ENCODE peak calls at places on chromosome 3, in six cellular contexts. One of them, this sample, is unnamed.

GRCh38 chr3:132593950-132594328 is 3.1 kb upstream of the ACKR4 start:
- DNase-seq in H9: no peak
- DNase-seq in neuronal stem cell: no peak
- DNase-seq in H1: no peak
- DNase-seq in mesenchymal stem cell: peak
- DNase-seq in trophoblast cell: peak
- DNase-seq in this sample: peak

GRCh38 chr3:150861851-150862250 is 43.4 kb downstream of the MINDY4B start:
- DNase-seq in H9: no peak
- DNase-seq in neuronal stem cell: no peak
- DNase-seq in H1: no peak
- DNase-seq in mesenchymal stem cell: no peak
- DNase-seq in trophoblast cell: no peak
- DNase-seq in this sample: no peak

GRCh38 chr3:188881954-188882641 is 289.7 kb upstream of the TPRG1 start:
- DNase-seq in H9: no peak
- DNase-seq in neuronal stem cell: no peak
- DNase-seq in H1: no peak
- DNase-seq in mesenchymal stem cell: peak
- DNase-seq in trophoblast cell: peak
- DNase-seq in this sample: peak

GRCh38 chr3:17110665-17111396 is 226.1 kb downstream of the PLCL2 start:
- DNase-seq in H9: no peak
- DNase-seq in neuronal stem cell: no peak
- DNase-seq in H1: peak
- DNase-seq in mesenchymal stem cell: no peak
- DNase-seq in trophoblast cell: no peak
- DNase-seq in this sample: no peak

GRCh38 chr3:123120546-123120945 is 53.7 kb downstream of the PDIA5 start:
- DNase-seq in H9: no peak
- DNase-seq in neuronal stem cell: no peak
- DNase-seq in H1: no peak
- DNase-seq in mesenchymal stem cell: no peak
- DNase-seq in trophoblast cell: no peak
- DNase-seq in this sample: no peak

GRCh38 chr3:184977796-184978195 is 165.8 kb downstream of the VPS8 start:
- DNase-seq in H9: no peak
- DNase-seq in neuronal stem cell: no peak
- DNase-seq in H1: no peak
- DNase-seq in mesenchymal stem cell: no peak
- DNase-seq in trophoblast cell: no peak
- DNase-seq in this sample: no peak

GRCh38 chr3:148128136-148128535 is 569.6 kb upstream of the AGTR1 start:
- DNase-seq in H9: peak
- DNase-seq in neuronal stem cell: no peak
- DNase-seq in H1: no peak
- DNase-seq in mesenchymal stem cell: no peak
- DNase-seq in trophoblast cell: no peak
- DNase-seq in this sample: no peak

GRCh38 chr3:182597621-182598041 is 195.7 kb upstream of the ATP11B start:
- DNase-seq in H9: no peak
- DNase-seq in neuronal stem cell: no peak
- DNase-seq in H1: no peak
- DNase-seq in mesenchymal stem cell: no peak
- DNase-seq in trophoblast cell: peak
- DNase-seq in this sample: no peak

GRCh38 chr3:116103868-116104530 is 341.3 kb downstream of the LSAMP start:
- DNase-seq in H9: no peak
- DNase-seq in neuronal stem cell: no peak
- DNase-seq in H1: no peak
- DNase-seq in mesenchymal stem cell: no peak
- DNase-seq in trophoblast cell: no peak
- DNase-seq in this sample: no peak

GRCh38 chr3:48410205-48411040 is 19.5 kb downstream of the PLXNB1 start:
- DNase-seq in H9: no peak
- DNase-seq in neuronal stem cell: no peak
- DNase-seq in H1: no peak
- DNase-seq in mesenchymal stem cell: no peak
- DNase-seq in trophoblast cell: no peak
- DNase-seq in this sample: no peak

GRCh38 chr3:27022096-27022761 is 347.0 kb downstream of the NEK10 start:
- DNase-seq in H9: peak
- DNase-seq in neuronal stem cell: no peak
- DNase-seq in H1: no peak
- DNase-seq in mesenchymal stem cell: no peak
- DNase-seq in trophoblast cell: no peak
- DNase-seq in this sample: no peak

GRCh38 chr3:149180057-149180573 is 41.5 kb downstream of the CP start:
- DNase-seq in H9: no peak
- DNase-seq in neuronal stem cell: no peak
- DNase-seq in H1: no peak
- DNase-seq in mesenchymal stem cell: peak
- DNase-seq in trophoblast cell: peak
- DNase-seq in this sample: peak

GRCh38 chr3:126474498-126475410 is 937 bp downstream of the ZXDC start:
- DNase-seq in H9: no peak
- DNase-seq in neuronal stem cell: peak
- DNase-seq in H1: peak
- DNase-seq in mesenchymal stem cell: peak
- DNase-seq in trophoblast cell: peak
- DNase-seq in this sample: peak

GRCh38 chr3:41652931-41653330 is 309.0 kb downstream of the ULK4 start:
- DNase-seq in H9: no peak
- DNase-seq in neuronal stem cell: no peak
- DNase-seq in H1: no peak
- DNase-seq in mesenchymal stem cell: no peak
- DNase-seq in trophoblast cell: peak
- DNase-seq in this sample: peak

GRCh38 chr3:6179761-6180160 is 681.2 kb upstream of the GRM7 start:
- DNase-seq in H9: no peak
- DNase-seq in neuronal stem cell: no peak
- DNase-seq in H1: no peak
- DNase-seq in mesenchymal stem cell: peak
- DNase-seq in trophoblast cell: no peak
- DNase-seq in this sample: no peak

GRCh38 chr3:194658477-194659242 is 13.3 kb downstream of the LSG1 start:
- DNase-seq in H9: no peak
- DNase-seq in neuronal stem cell: no peak
- DNase-seq in H1: no peak
- DNase-seq in mesenchymal stem cell: no peak
- DNase-seq in trophoblast cell: no peak
- DNase-seq in this sample: no peak

GRCh38 chr3:44104668-44105321 is 136.9 kb upstream of the TOPAZ1 start:
- DNase-seq in H9: no peak
- DNase-seq in neuronal stem cell: no peak
- DNase-seq in H1: no peak
- DNase-seq in mesenchymal stem cell: peak
- DNase-seq in trophoblast cell: peak
- DNase-seq in this sample: peak

GRCh38 chr3:73378207-73378606 is 246.5 kb downstream of the PDZRN3 start:
- DNase-seq in H9: no peak
- DNase-seq in neuronal stem cell: no peak
- DNase-seq in H1: no peak
- DNase-seq in mesenchymal stem cell: no peak
- DNase-seq in trophoblast cell: no peak
- DNase-seq in this sample: no peak

GRCh38 chr3:65685621-65686020 is 353.1 kb downstream of the MAGI1 start:
- DNase-seq in H9: no peak
- DNase-seq in neuronal stem cell: no peak
- DNase-seq in H1: no peak
- DNase-seq in mesenchymal stem cell: peak
- DNase-seq in trophoblast cell: no peak
- DNase-seq in this sample: peak

GRCh38 chr3:124688580-124689454 is 41.4 kb upstream of the UMPS start:
- DNase-seq in H9: peak
- DNase-seq in neuronal stem cell: peak
- DNase-seq in H1: peak
- DNase-seq in mesenchymal stem cell: peak
- DNase-seq in trophoblast cell: peak
- DNase-seq in this sample: peak

GRCh38 chr3:150346956-150347863 is 60.9 kb upstream of the TSC22D2 start:
- DNase-seq in H9: no peak
- DNase-seq in neuronal stem cell: no peak
- DNase-seq in H1: no peak
- DNase-seq in mesenchymal stem cell: no peak
- DNase-seq in trophoblast cell: peak
- DNase-seq in this sample: peak

GRCh38 chr3:103403191-103403590 is 968.4 kb downstream of the ZPLD1 start:
- DNase-seq in H9: no peak
- DNase-seq in neuronal stem cell: no peak
- DNase-seq in H1: no peak
- DNase-seq in mesenchymal stem cell: no peak
- DNase-seq in trophoblast cell: no peak
- DNase-seq in this sample: no peak

GRCh38 chr3:191239439-191240035 is 40.5 kb downstream of the OSTN start:
- DNase-seq in H9: no peak
- DNase-seq in neuronal stem cell: no peak
- DNase-seq in H1: no peak
- DNase-seq in mesenchymal stem cell: no peak
- DNase-seq in trophoblast cell: no peak
- DNase-seq in this sample: no peak

GRCh38 chr3:21645121-21645897 is 105.7 kb downstream of the ZNF385D start:
- DNase-seq in H9: no peak
- DNase-seq in neuronal stem cell: no peak
- DNase-seq in H1: no peak
- DNase-seq in mesenchymal stem cell: no peak
- DNase-seq in trophoblast cell: no peak
- DNase-seq in this sample: peak

GRCh38 chr3:142489572-142490323 is 41.9 kb upstream of the XRN1 start:
- DNase-seq in H9: no peak
- DNase-seq in neuronal stem cell: no peak
- DNase-seq in H1: no peak
- DNase-seq in mesenchymal stem cell: peak
- DNase-seq in trophoblast cell: no peak
- DNase-seq in this sample: peak
- H4K91ac ChIP-seq in H9: no peak
- H4K91ac ChIP-seq in neuronal stem cell: no peak
- H4K91ac ChIP-seq in H1: no peak
- H4K91ac ChIP-seq in mesenchymal stem cell: no peak
- H4K91ac ChIP-seq in trophoblast cell: no peak
- H4K91ac ChIP-seq in this sample: no peak

DNA sequence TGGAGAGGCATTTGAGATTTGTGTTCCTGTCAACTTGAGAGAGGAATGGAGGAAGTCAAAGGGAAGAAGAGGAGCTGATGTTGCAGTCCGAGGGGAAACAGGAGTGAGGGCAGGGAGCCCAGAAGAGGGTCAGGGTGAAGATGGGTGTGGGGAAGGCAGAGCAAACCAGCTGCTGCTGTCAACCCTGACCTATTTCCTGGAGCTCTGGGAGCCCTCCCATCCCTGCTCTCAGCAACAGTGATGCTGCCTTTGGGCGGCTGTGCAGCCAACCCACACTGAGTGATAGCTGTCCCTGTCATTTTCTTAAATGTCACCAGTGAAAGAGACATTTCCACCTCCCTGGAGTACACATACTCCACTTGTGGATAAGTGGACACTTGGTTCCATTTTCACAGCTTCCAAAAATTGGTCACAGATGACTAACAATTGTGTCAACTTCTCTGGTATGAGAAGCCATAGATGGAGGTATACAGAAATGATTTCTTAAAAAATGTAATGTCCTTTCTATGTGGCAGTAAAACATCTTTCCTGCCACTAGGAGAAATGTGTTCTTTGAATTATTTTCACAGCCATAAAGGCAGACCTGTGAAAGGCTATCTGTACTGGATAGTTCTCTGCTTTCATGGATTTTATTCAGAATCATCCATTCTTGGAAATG is 556.3 kb upstream of the TBL1XR1 start:
- DNase-seq in H9: no peak
- DNase-seq in neuronal stem cell: no peak
- DNase-seq in H1: no peak
- DNase-seq in mesenchymal stem cell: no peak
- DNase-seq in trophoblast cell: peak
- DNase-seq in this sample: peak
- H4K91ac ChIP-seq in H9: no peak
- H4K91ac ChIP-seq in neuronal stem cell: no peak
- H4K91ac ChIP-seq in H1: no peak
- H4K91ac ChIP-seq in mesenchymal stem cell: no peak
- H4K91ac ChIP-seq in trophoblast cell: no peak
- H4K91ac ChIP-seq in this sample: peak

GRCh38 chr3:74789111-74789510 is 174.7 kb upstream of the CNTN3 start:
- DNase-seq in H9: no peak
- DNase-seq in neuronal stem cell: no peak
- DNase-seq in H1: no peak
- DNase-seq in mesenchymal stem cell: no peak
- DNase-seq in trophoblast cell: peak
- DNase-seq in this sample: peak
- H4K91ac ChIP-seq in H9: no peak
- H4K91ac ChIP-seq in neuronal stem cell: no peak
- H4K91ac ChIP-seq in H1: no peak
- H4K91ac ChIP-seq in mesenchymal stem cell: no peak
- H4K91ac ChIP-seq in trophoblast cell: no peak
- H4K91ac ChIP-seq in this sample: no peak

DNA sequence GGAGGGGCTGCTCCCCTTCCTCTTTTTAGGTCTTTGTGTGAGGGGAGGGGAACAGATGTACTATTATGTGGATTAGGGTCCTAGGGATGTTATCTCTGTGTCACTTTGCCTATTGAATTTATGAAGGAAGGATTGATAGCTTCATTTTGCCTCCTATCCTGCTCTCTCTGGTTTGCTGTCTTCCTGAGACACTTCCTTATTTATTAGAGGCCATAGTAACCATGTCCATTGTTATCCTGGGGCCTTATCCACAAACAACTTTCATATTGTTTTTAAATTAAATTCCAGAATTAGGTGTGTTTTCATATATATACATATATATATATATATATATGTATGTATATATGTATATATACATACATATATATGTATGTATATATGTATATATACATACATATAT is 83.2 kb upstream of the LRRFIP2 start:
- DNase-seq in H9: no peak
- DNase-seq in neuronal stem cell: no peak
- DNase-seq in H1: no peak
- DNase-seq in mesenchymal stem cell: no peak
- DNase-seq in trophoblast cell: no peak
- DNase-seq in this sample: no peak
- H4K91ac ChIP-seq in H9: no peak
- H4K91ac ChIP-seq in neuronal stem cell: no peak
- H4K91ac ChIP-seq in H1: no peak
- H4K91ac ChIP-seq in mesenchymal stem cell: no peak
- H4K91ac ChIP-seq in trophoblast cell: no peak
- H4K91ac ChIP-seq in this sample: no peak

DNA sequence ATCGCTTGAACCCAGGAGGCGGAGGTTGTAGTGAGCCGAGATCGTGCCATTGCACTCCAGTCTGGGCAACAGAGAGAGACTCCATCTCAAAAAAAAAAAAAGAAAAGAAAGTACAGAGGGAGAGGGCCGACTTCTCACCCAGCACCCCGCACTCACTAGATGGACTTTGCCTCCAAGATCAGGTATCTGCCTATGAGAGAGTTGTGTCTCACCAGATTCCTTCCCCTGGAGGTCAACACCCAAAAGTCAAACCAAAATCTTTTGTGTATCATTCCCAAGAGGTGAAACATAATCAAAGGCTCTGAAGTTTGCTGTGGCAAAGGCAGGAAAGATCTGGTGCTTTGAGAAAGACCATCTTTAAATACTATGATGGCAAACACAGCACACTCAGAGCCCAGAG is 51.2 kb downstream of the HMCES start:
- DNase-seq in H9: no peak
- DNase-seq in neuronal stem cell: no peak
- DNase-seq in H1: no peak
- DNase-seq in mesenchymal stem cell: no peak
- DNase-seq in trophoblast cell: no peak
- DNase-seq in this sample: peak
- H4K91ac ChIP-seq in H9: no peak
- H4K91ac ChIP-seq in neuronal stem cell: no peak
- H4K91ac ChIP-seq in H1: no peak
- H4K91ac ChIP-seq in mesenchymal stem cell: no peak
- H4K91ac ChIP-seq in trophoblast cell: no peak
- H4K91ac ChIP-seq in this sample: no peak

GRCh38 chr3:69165744-69166143 is 43.3 kb upstream of the LMOD3 start:
- DNase-seq in H9: no peak
- DNase-seq in neuronal stem cell: no peak
- DNase-seq in H1: no peak
- DNase-seq in mesenchymal stem cell: no peak
- DNase-seq in trophoblast cell: no peak
- DNase-seq in this sample: no peak
- H4K91ac ChIP-seq in H9: no peak
- H4K91ac ChIP-seq in neuronal stem cell: no peak
- H4K91ac ChIP-seq in H1: no peak
- H4K91ac ChIP-seq in mesenchymal stem cell: no peak
- H4K91ac ChIP-seq in trophoblast cell: no peak
- H4K91ac ChIP-seq in this sample: no peak